ENCODE peak calls at places on chromosome 10, in ten cellular contexts. Z is endodermal cell, D is pancreas, G is OCI-LY7, A is mammary epithelial cell, C is lung, Y is fibroblast of lung, T is tibial nerve, K is GM12878, U is heart right ventricle. P is an unnamed sample. For H3K4me1, the result is how much of the 10 kb centered on the place peaks cover.

GRCh38 chr10:29841724-29842649 is 207.2 kb upstream of the SVIL start:
- DNase-seq in G (no peak), Z (peak), K (no peak), C (peak), U (peak), T (no peak), D (peak), A (no peak), Y (peak), P (peak)

GRCh38 chr10:77817541-77817940 is 109.0 kb downstream of the DLG5 start:
- DNase-seq in K (no peak), D (no peak), G (no peak), Z (no peak), T (no peak), Y (no peak), U (no peak), A (no peak), C (no peak), P (no peak)

GRCh38 chr10:121539757-121540156 is 58.5 kb downstream of the FGFR2 start:
- DNase-seq in D (no peak), T (no peak), A (no peak), Y (no peak), G (no peak), U (no peak), Z (no peak), K (no peak), C (no peak), P (no peak)

GRCh38 chr10:62373995-62374861 is at the start of gene ZNF365:
- DNase-seq in D (no peak), K (no peak), Z (peak), C (no peak), A (peak), Y (peak), U (peak), G (no peak), T (no peak), P (peak)

GRCh38 chr10:79387974-79388850 is 40.9 kb downstream of the PPIF start:
- DNase-seq in Y (no peak), C (peak), Z (peak), T (no peak), A (no peak), U (no peak), D (no peak), K (no peak), G (no peak), P (no peak)

GRCh38 chr10:65040796-65041195 is 1519.6 kb downstream of the REEP3 start:
- DNase-seq in U (no peak), G (no peak), C (no peak), Z (no peak), T (no peak), Y (no peak), K (no peak), A (no peak), D (no peak), P (no peak)

GRCh38 chr10:118991326-118991725 is 38.2 kb upstream of the NANOS1 start:
- DNase-seq in Z (no peak), G (no peak), C (no peak), Y (no peak), U (no peak), A (no peak), D (no peak), T (no peak), K (no peak), P (no peak)

GRCh38 chr10:50809596-50809995 is 69.9 kb downstream of the ASAH2B start:
- DNase-seq in T (no peak), C (no peak), K (no peak), G (no peak), U (no peak), Z (no peak), A (no peak), Y (no peak), D (no peak), P (no peak)

GRCh38 chr10:31702954-31703353 is 225.7 kb downstream of the ARHGAP12 start:
- DNase-seq in K (no peak), C (no peak), Y (no peak), G (no peak), Z (no peak), A (no peak), T (no peak), D (no peak), U (no peak), P (no peak)

GRCh38 chr10:124820121-124820520 is 18.5 kb downstream of the ABRAXAS2 start:
- DNase-seq in T (no peak), C (no peak), U (no peak), A (no peak), G (no peak), Z (no peak), Y (no peak), K (no peak), D (no peak), P (no peak)

GRCh38 chr10:132293416-132294195 is 14.1 kb downstream of the STK32C start:
- DNase-seq in K (no peak), G (no peak), A (no peak), U (no peak), D (no peak), C (no peak), T (no peak), Y (no peak), Z (peak), P (peak)

GRCh38 chr10:119713744-119714483 is 11.9 kb upstream of the INPP5F start:
- DNase-seq in T (no peak), G (no peak), C (no peak), U (no peak), Z (no peak), A (no peak), K (no peak), D (no peak), Y (no peak), P (no peak)

GRCh38 chr10:53601260-53601875 is 828.8 kb upstream of the MBL2 start:
- DNase-seq in K (no peak), D (no peak), T (no peak), U (no peak), G (peak), A (peak), C (no peak), Y (peak), Z (no peak), P (no peak)

GRCh38 chr10:83075395-83076072 is 1063.8 kb upstream of the GHITM start:
- DNase-seq in D (no peak), C (no peak), K (no peak), G (no peak), U (no peak), T (no peak), Z (no peak), Y (peak), A (no peak), P (no peak)

GRCh38 chr10:75547391-75548298 is 116.2 kb downstream of the LRMDA start:
- DNase-seq in K (peak), D (no peak), Y (peak), U (no peak), G (no peak), Z (no peak), A (peak), T (no peak), C (no peak), P (no peak)

GRCh38 chr10:132133005-132133404 is 53.7 kb upstream of the DPYSL4 start:
- DNase-seq in D (no peak), K (no peak), G (no peak), Y (no peak), A (no peak), U (no peak), Z (no peak), T (no peak), C (no peak), P (no peak)

GRCh38 chr10:43939389-43939938 is 290.8 kb upstream of the ZNF32 start:
- DNase-seq in T (no peak), U (no peak), C (peak), Y (no peak), D (no peak), A (no peak), Z (peak), G (peak), K (no peak), P (no peak)

GRCh38 chr10:133275683-133276092 is 980 bp downstream of the ADAM8 start:
- DNase-seq in T (no peak), G (peak), D (no peak), U (no peak), K (no peak), Y (no peak), A (no peak), Z (no peak), C (no peak), P (no peak)

GRCh38 chr10:51937736-51938135 is 238.3 kb upstream of the CSTF2T start:
- DNase-seq in C (no peak), U (no peak), Z (no peak), D (no peak), Y (peak), A (peak), T (no peak), G (no peak), K (no peak), P (no peak)

GRCh38 chr10:6204063-6204340 is 1.3 kb downstream of the PFKFB3 start:
- DNase-seq in G (peak), Z (peak), A (no peak), Y (peak), C (peak), D (peak), T (no peak), U (no peak), K (no peak), P (peak)

GRCh38 chr10:104209575-104210198 is 22.5 kb downstream of the CFAP43 start:
- DNase-seq in Y (peak), U (peak), K (no peak), T (no peak), D (no peak), Z (peak), C (peak), A (peak), G (peak), P (peak)

GRCh38 chr10:63605568-63605967 is 84.4 kb downstream of the REEP3 start:
- DNase-seq in U (no peak), D (no peak), C (no peak), K (no peak), Z (no peak), T (no peak), G (no peak), A (no peak), Y (no peak), P (no peak)

GRCh38 chr10:24952146-24952700 is at the start of gene PRTFDC1:
- DNase-seq in G (no peak), Z (peak), K (no peak), Y (peak), U (peak), T (peak), A (no peak), C (no peak), D (peak), P (peak)

GRCh38 chr10:69215405-69216176 is 4.5 kb upstream of the HKDC1 start:
- DNase-seq in A (no peak), D (no peak), G (no peak), Z (no peak), K (no peak), U (no peak), C (no peak), T (no peak), Y (peak), P (no peak)

GRCh38 chr10:12797471-12798262 is 203.8 kb downstream of the CCDC3 start:
- DNase-seq in T (no peak), G (no peak), C (no peak), Y (peak), D (no peak), A (no peak), Z (no peak), K (no peak), U (no peak), P (no peak)

GRCh38 chr10:29007748-29008610 is 280.9 kb upstream of the LYZL1 start:
- DNase-seq in A (no peak), D (peak), K (no peak), Y (peak), T (peak), C (no peak), U (no peak), G (no peak), Z (no peak), P (no peak)

GRCh38 chr10:6379015-6379776 is 176.5 kb downstream of the PFKFB3 start:
- DNase-seq in K (no peak), U (no peak), D (no peak), Y (no peak), G (no peak), T (no peak), C (no peak), Z (no peak), A (peak), P (no peak)

GRCh38 chr10:127407551-127407950 is 141.6 kb upstream of the NPS start:
- DNase-seq in Y (no peak), A (no peak), T (no peak), C (no peak), G (no peak), K (no peak), Z (no peak), U (no peak), D (no peak), P (no peak)

GRCh38 chr10:8438603-8439002 is 384.1 kb downstream of the GATA3 start:
- DNase-seq in T (no peak), Y (no peak), Z (no peak), G (no peak), A (no peak), C (no peak), U (no peak), D (no peak), K (no peak), P (no peak)

GRCh38 chr10:24513155-24513554 is 210.5 kb downstream of the ARHGAP21 start:
- DNase-seq in C (no peak), Z (peak), T (no peak), U (no peak), K (no peak), D (no peak), Y (peak), G (no peak), A (peak), P (no peak)

GRCh38 chr10:12308102-12308501 is 41.2 kb upstream of the CAMK1D start:
- DNase-seq in K (no peak), A (no peak), Z (no peak), Y (no peak), D (no peak), C (no peak), T (no peak), U (no peak), G (no peak), P (peak)

GRCh38 chr10:9010093-9010492 is 955.6 kb downstream of the GATA3 start:
- DNase-seq in U (no peak), T (no peak), C (no peak), Y (no peak), A (peak), Z (peak), K (no peak), G (no peak), D (no peak), P (no peak)

GRCh38 chr10:77943086-77943901 is 16.7 kb upstream of the DLG5 start:
- DNase-seq in G (no peak), K (no peak), T (no peak), C (no peak), D (no peak), Z (peak), U (no peak), A (peak), Y (peak), P (no peak)

GRCh38 chr10:84258034-84258695 is 13.3 kb downstream of the RGR start:
- DNase-seq in K (no peak), A (no peak), Y (no peak), U (no peak), C (no peak), Z (no peak), T (no peak), G (no peak), D (no peak), P (no peak)

GRCh38 chr10:93947055-93947454 is 46.7 kb upstream of the PLCE1 start:
- DNase-seq in Z (no peak), D (no peak), K (no peak), T (no peak), A (no peak), G (no peak), Y (peak), U (peak), C (no peak), P (no peak)

GRCh38 chr10:88095778-88096452 is 232.5 kb downstream of the PTEN start:
- DNase-seq in K (no peak), C (no peak), A (no peak), Y (no peak), T (no peak), U (no peak), G (no peak), D (peak), Z (no peak), P (no peak)

GRCh38 chr10:103605359-103606156 is 112.1 kb downstream of the NEURL1 start:
- DNase-seq in A (no peak), Y (peak), D (no peak), T (peak), K (no peak), G (peak), Z (peak), C (peak), U (peak), P (peak)

DNA sequence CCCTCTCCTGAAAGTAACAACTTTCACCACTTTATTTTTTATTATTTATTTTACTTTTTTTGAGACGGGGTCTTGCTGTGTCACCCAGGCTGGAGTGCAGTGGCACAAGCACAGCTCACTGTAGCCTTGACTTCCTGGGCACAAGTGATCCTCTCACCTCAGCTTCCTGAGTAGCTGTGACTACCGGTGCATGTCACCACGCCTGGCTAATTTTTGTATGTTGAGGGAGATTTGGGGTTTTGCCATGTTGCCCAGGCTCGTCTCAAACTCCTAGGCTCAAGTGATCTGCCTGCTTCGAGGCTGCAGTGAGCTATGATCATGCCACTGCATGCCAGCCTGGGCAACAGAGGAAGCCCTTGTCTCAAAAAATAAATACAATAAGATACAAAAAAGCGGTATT is 14.9 kb upstream of the SLIT1 start:
- DNase-seq in D (no peak), A (no peak), Y (no peak), T (no peak), G (peak), C (no peak), U (no peak), Z (no peak), K (peak), P (no peak)
- H3K4me1 ChIP-seq in D (under half), A (under half), Y (under half), T (under half), G (half or more), C (under half), U (under half), Z (under half), K (under half), P (under half)

GRCh38 chr10:110016957-110017514 is 9.3 kb downstream of the ADD3 start:
- DNase-seq in U (no peak), Z (no peak), D (no peak), C (no peak), A (no peak), T (no peak), Y (no peak), G (no peak), K (no peak), P (no peak)

GRCh38 chr10:110013615-110014293 is 6.0 kb downstream of the ADD3 start:
- DNase-seq in U (no peak), T (no peak), G (no peak), D (no peak), K (no peak), Z (no peak), C (no peak), Y (no peak), A (peak), P (no peak)

GRCh38 chr10:110020265-110020664 is 12.5 kb downstream of the ADD3 start:
- DNase-seq in Z (no peak), T (no peak), A (no peak), K (no peak), U (no peak), G (no peak), C (no peak), Y (no peak), D (no peak), P (no peak)

GRCh38 chr10:110017940-110018339 is 10.2 kb downstream of the ADD3 start:
- DNase-seq in Z (no peak), G (no peak), K (no peak), D (no peak), A (no peak), C (no peak), U (no peak), T (no peak), Y (no peak), P (no peak)

DNA sequence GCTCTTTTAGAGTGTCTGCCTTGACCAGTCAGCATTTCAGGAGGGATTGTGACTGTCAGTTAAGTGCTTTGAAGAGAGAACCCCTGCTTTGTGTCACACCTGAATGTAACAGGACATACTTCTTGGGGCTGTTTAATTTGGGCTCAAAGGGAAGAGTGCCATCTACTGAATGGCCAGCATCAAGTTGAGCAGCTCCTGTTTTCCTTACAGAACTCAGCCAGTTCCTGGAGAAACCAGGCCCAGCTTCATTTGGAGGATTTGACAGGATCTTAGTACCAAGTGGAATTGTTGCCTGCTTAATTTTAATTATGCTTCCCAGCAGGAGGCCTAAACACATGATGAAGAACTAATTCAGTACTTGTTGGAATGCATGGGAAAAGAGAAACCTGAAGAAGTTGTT is 8.3 kb downstream of the ADD3 start:
- DNase-seq in Z (peak), D (no peak), U (no peak), Y (peak), C (no peak), T (no peak), K (no peak), G (peak), A (no peak), P (no peak)
- TF ChIP-seq CTCF in Z (peak), D (no peak), U (peak), Y (peak), C (no peak), T (peak), K (peak), G (peak), A (peak), P (peak)

DNA sequence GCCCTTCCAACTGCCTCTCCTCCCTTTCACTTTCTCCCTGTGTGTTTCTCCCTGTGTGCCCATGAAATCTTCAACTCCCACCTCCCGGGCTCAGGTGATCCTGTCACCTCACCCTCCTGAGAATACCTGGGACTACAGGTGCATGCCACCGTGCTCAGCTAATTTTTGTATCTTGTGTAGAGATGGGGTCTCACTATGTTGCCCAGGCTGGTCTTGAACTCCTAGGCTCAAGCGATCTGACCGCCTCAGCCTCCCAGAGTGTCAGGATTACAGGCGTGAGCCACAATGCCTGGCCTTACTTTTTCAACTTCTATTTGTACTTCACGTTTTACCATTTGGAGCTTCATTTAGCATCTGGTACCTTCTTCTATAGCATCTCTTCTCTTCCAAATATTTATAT is 24.9 kb downstream of the ST8SIA6 start:
- DNase-seq in U (no peak), A (no peak), K (no peak), C (no peak), D (no peak), Y (no peak), T (no peak), G (no peak), Z (no peak), P (no peak)
- H3K4me1 ChIP-seq in U (half or more), A (under half), K (under half), C (under half), D (under half), Y (under half), T (under half), G (under half), Z (under half), P (under half)

GRCh38 chr10:22180724-22181123 is 37.1 kb downstream of the EBLN1 start:
- DNase-seq in A (no peak), D (no peak), T (no peak), Y (no peak), K (no peak), U (no peak), Z (no peak), G (no peak), C (no peak), P (no peak)
- TF ChIP-seq CTCF in A (no peak), D (no peak), T (no peak), Y (no peak), K (no peak), U (no peak), Z (no peak), G (no peak), C (no peak), P (no peak)

GRCh38 chr10:771647-772046 is 82.2 kb upstream of the DIP2C start:
- DNase-seq in A (no peak), D (no peak), G (no peak), Z (no peak), U (no peak), T (no peak), K (no peak), C (peak), Y (no peak), P (no peak)

GRCh38 chr10:767794-768193 is 78.3 kb upstream of the DIP2C start:
- DNase-seq in Z (no peak), K (no peak), C (no peak), D (no peak), T (no peak), A (no peak), G (no peak), U (no peak), Y (no peak), P (no peak)

GRCh38 chr10:773562-774161 is 84.2 kb upstream of the DIP2C start:
- DNase-seq in Z (no peak), T (no peak), A (no peak), Y (no peak), G (no peak), D (no peak), U (no peak), K (no peak), C (no peak), P (no peak)

GRCh38 chr10:772227-772637 is 82.8 kb upstream of the DIP2C start:
- DNase-seq in C (peak), K (no peak), D (no peak), Y (no peak), Z (no peak), A (no peak), U (no peak), G (no peak), T (no peak), P (no peak)

DNA sequence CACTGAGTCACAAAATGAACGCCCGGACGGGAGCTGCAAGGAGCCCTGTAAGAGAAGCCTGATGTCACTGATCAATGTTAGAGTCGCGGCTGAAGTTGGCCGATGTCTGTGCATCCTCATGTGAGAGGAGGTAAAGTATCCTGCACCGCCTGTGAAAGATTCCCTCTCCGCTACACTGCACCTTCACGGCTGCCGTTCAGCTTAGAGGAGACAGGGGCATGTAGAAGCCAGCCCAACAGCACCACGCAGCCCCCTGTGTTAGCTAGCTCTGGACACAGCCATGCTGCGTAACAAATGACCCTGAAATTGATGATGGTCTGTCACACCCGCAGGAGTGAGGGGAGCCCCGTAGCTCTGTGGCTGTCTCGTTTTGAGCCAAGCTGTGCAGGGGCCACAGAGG is 81.5 kb upstream of the DIP2C start:
- DNase-seq in G (no peak), D (no peak), Z (no peak), A (no peak), T (no peak), K (no peak), U (no peak), C (peak), Y (no peak), P (no peak)
- H3K4me1 ChIP-seq in G (under half), D (under half), Z (under half), A (under half), T (under half), K (under half), U (under half), C (under half), Y (under half), P (under half)

P was measured in tibial artery.